ENCODE peak calls at places on chromosomes 6 and 20, in five cellular contexts. A is A549, Q is HCT116, Y is spleen, D is uterus. S is an unnamed sample.

GRCh38 chr6:3962897-3963296 is 113.7 kb downstream of the FAM50B start:
- DNase-seq in A (peak; percentile 49), Q (no peak), Y (no peak), D (no peak), S (no peak)

GRCh38 chr20:62835931-62836861 is 19.3 kb downstream of the COL9A3 start:
- DNase-seq in A (no peak), Q (no peak), Y (peak; percentile 71), D (no peak), S (no peak)

GRCh38 chr20:38617011-38617829 is 15.6 kb downstream of the ARHGAP40 start:
- DNase-seq in A (peak; percentile 34), Q (no peak), Y (no peak), D (no peak), S (no peak)

GRCh38 chr20:872855-873520 is 39.5 kb downstream of the FAM110A start:
- DNase-seq in A (no peak), Q (no peak), Y (peak; percentile 51), D (no peak), S (no peak)

GRCh38 chr20:6686171-6686570 is 81.3 kb upstream of the BMP2 start:
- DNase-seq in A (no peak), Q (no peak), Y (no peak), D (no peak), S (no peak)

GRCh38 chr6:148776321-148776966 is 29.6 kb downstream of the UST start:
- DNase-seq in A (no peak), Q (no peak), Y (no peak), D (peak; percentile 27), S (no peak)

GRCh38 chr6:14518515-14519217 is 401.1 kb downstream of the CD83 start:
- DNase-seq in A (no peak), Q (no peak), Y (no peak), D (peak; percentile 26), S (no peak)

GRCh38 chr20:588932-589672 is 21.0 kb downstream of the TCF15 start:
- DNase-seq in A (peak; percentile 41), Q (peak; percentile 22), Y (no peak), D (no peak), S (no peak)

GRCh38 chr6:159035891-159036290 is 8.9 kb downstream of the TAGAP start:
- DNase-seq in A (no peak), Q (no peak), Y (no peak), D (no peak), S (no peak)

GRCh38 chr20:57259179-57260021 is 7.0 kb downstream of the BMP7 start:
- DNase-seq in A (no peak), Q (no peak), Y (no peak), D (no peak), S (no peak)

GRCh38 chr6:81996414-81996813 is 243.9 kb upstream of the TENT5A start:
- DNase-seq in A (no peak), Q (no peak), Y (no peak), D (no peak), S (no peak)
- TF ChIP-seq POLR2A in A (no peak), Q (no peak), Y (no peak), D (no peak), S (no peak)

GRCh38 chr6:31157543-31158139 is at the start of gene CCHCR1:
- DNase-seq in A (no peak), Q (no peak), Y (no peak), D (no peak), S (no peak)
- TF ChIP-seq POLR2A in A (no peak), Q (peak; percentile 24), Y (no peak), D (no peak), S (no peak)

GRCh38 chr6:154733610-154734379 is 579 bp downstream of the SCAF8 start:
- DNase-seq in A (peak; percentile 95), Q (peak; percentile 95), Y (peak; percentile 98), D (peak; percentile 94), S (peak; percentile 93)
- TF ChIP-seq POLR2A in A (peak; percentile 82), Q (no peak), Y (no peak), D (peak; percentile 44), S (peak; percentile 41)

GRCh38 chr20:46362931-46363872 is 43.2 kb downstream of the ELMO2 start:
- DNase-seq in A (no peak), Q (no peak), Y (no peak), D (no peak), S (no peak)
- TF ChIP-seq POLR2A in A (no peak), Q (no peak), Y (no peak), D (peak; percentile 5), S (no peak)

GRCh38 chr20:10622657-10623418 is 51.0 kb downstream of the JAG1 start:
- DNase-seq in A (no peak), Q (no peak), Y (no peak), D (peak; percentile 66), S (no peak)
- TF ChIP-seq POLR2A in A (no peak), Q (no peak), Y (no peak), D (no peak), S (no peak)

DNA sequence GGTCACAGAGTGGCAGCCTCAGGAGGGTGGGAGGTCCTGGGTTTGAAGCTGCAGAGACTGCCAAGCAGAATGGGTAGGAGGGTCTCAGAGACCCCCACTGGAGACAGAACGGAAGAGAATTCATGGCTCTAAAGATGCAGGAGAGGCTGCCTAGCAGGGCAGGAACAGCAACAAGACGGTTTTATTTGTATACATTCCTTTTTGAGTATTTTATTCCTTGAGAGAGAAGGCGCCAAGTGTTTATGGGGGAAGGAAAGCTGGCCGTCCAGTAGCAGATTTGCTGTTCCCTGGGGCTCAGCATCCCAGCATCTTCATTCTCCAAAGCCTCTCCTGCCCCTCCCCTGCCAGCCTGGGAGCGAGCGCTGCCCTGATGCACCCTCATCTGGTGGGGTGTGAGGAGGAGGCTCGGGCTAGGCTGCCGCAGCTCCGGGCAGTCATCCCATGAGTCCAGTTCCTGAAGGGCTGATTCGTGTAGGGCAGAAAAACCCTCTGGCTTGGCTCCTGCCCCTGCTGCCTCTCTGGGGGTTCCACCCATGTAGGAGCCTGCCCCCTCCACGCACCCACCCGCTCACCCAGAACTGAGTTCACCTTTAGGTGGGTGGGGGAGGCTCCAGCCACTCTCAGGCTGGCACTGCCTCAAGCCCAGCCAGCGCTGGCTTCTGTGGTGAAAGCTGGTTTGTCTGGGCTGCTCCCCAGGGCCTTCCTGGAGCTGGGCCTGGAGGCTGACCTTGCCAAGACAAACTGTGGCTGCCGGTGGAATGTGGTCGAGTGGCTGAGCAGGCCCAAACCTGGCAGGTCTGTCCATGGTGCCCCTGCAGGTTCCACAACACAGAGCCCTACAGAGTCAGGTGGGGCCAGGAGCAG is 32.4 kb downstream of the CPXM1 start:
- DNase-seq in A (no peak), Q (no peak), Y (no peak), D (peak; percentile 37), S (no peak)
- TF ChIP-seq POLR2A in A (no peak), Q (no peak), Y (no peak), D (no peak), S (no peak)

GRCh38 chr6:167558213-167558869 is 233.5 kb downstream of the TTLL2 start:
- DNase-seq in A (peak; percentile 26), Q (no peak), Y (no peak), D (no peak), S (no peak)

GRCh38 chr6:167564416-167565250 is 239.7 kb downstream of the TTLL2 start:
- DNase-seq in A (no peak), Q (no peak), Y (no peak), D (no peak), S (no peak)

GRCh38 chr6:167555836-167556235 is 230.9 kb downstream of the TTLL2 start:
- DNase-seq in A (no peak), Q (no peak), Y (no peak), D (no peak), S (no peak)

GRCh38 chr6:167560673-167561569 is 236.0 kb downstream of the TTLL2 start:
- DNase-seq in A (no peak), Q (no peak), Y (no peak), D (no peak), S (no peak)

GRCh38 chr6:167559675-167560479 is 235.0 kb downstream of the TTLL2 start:
- DNase-seq in A (peak; percentile 27), Q (no peak), Y (no peak), D (no peak), S (no peak)
- TF ChIP-seq POLR2A in A (no peak), Q (no peak), Y (no peak), D (no peak), S (no peak)

DNA sequence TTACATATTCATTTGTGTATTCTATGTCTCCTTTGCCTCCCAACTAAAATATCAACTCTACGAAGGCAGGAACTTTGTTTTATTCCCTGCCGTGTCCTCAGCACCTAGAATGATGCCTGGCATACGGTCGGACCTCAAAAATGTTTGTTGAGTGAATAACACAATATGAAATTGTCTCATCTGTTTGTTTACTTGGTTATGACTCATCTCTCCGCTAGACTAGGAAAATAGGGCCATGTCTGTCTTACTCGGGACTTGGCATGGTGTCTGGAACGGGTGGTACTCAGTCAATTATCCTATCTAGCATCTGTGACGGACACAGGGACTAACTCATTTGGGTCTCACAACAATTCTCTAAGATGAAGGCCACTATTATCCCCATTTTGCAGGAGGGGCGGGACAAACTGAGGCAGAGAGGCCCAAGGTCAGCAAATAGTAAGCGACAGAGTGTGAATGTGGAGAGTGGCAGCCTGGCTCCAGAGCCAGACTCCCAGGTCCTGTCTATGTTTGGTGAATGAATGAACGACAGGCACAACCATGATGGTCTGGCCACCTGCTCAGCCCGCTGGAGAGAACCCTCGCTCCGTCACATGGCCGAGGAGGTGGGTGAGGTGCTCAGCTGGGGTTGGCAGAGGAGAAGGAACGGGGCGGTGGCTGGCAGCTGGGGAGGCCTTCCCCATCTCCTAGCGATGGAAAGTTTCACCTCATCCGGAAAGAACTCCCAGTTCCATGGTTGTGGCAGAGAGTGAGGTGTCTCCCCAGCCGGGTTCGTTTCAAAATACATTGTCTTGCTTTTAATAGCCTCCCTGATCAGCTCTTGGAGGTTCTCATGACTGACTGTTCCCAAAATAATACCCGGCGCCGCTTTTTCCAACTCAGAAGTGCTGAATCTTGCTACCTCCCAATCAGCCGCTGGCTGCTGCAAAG is 27.6 kb upstream of the NFATC2 start:
- DNase-seq in A (peak; percentile 65), Q (no peak), Y (no peak), D (no peak), S (no peak)
- TF ChIP-seq POLR2A in A (no peak), Q (no peak), Y (no peak), D (no peak), S (no peak)

GRCh38 chr20:35739294-35740163 is 2.5 kb downstream of the RBM39 start:
- DNase-seq in A (peak; percentile 41), Q (no peak), Y (no peak), D (no peak), S (peak; percentile 57)
- TF ChIP-seq POLR2A in A (no peak), Q (no peak), Y (no peak), D (no peak), S (peak; percentile 20)

DNA sequence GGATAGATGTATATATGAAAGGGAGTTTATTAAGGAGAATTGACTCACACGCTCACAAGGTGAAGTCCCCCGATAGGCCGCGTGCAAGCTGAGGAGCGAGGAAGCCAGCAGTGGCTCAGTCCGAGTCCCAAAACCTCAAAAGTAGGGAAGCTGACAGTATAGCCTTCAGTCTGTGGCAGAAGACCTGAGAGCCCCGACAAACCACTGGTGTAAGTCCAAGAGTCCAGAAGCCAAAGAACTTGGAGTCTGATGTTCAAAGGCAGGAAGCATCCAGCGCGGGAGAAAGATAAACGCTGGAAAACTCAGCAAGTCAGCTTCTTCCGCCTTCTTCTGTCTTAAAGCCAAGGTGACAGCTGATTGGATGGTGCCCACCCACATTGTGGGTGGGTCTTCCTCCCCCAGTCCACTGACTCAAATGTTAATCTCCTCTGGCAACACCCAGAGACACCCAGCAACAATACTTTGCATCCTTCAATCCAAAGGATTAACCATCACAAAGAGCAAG is 102.6 kb upstream of the GJE1 start:
- DNase-seq in A (no peak), Q (no peak), Y (no peak), D (no peak), S (no peak)
- TF ChIP-seq POLR2A in A (no peak), Q (no peak), Y (no peak), D (no peak), S (no peak)

S was measured in erythroblast.